ENCODE peak calls at places on chromosomes 2 and 18, in six cellular contexts. S is breast epithelium, C is IMR-90, B is GM23338, P is stomach, R is adrenal gland. V is an unnamed sample.
A peak's percentile ranks its signal among the peaks of the same experiment; 100 is the strongest.

GRCh38 chr2:152415811-152416210 is 80.8 kb downstream of the FMNL2 start:
- DNase-seq in S (no peak), C (no peak), B (no peak), P (no peak), R (no peak), V (no peak)

GRCh38 chr2:218896501-218897393 is 16.1 kb downstream of the WNT10A start:
- DNase-seq in S (no peak), C (peak; percentile 31), B (peak; percentile 71), P (peak; percentile 41), R (peak; percentile 51), V (peak; percentile 90)

GRCh38 chr2:230865766-230866703 is 1.3 kb downstream of the ITM2C start:
- DNase-seq in S (peak; percentile 32), C (no peak), B (peak; percentile 55), P (peak; percentile 54), R (no peak), V (peak; percentile 85)

GRCh38 chr18:79488311-79489047 is 92.7 kb downstream of the NFATC1 start:
- DNase-seq in S (no peak), C (no peak), B (no peak), P (no peak), R (no peak), V (peak; percentile 54)

GRCh38 chr18:48136051-48136543 is 205.6 kb upstream of the SMAD2 start:
- DNase-seq in S (no peak), C (no peak), B (peak; percentile 42), P (peak; percentile 61), R (no peak), V (peak; percentile 75)

GRCh38 chr2:149329470-149330126 is 789 bp upstream of the LYPD6 start:
- DNase-seq in S (peak; percentile 42), C (peak; percentile 7), B (peak; percentile 87), P (peak; percentile 53), R (no peak), V (no peak)

GRCh38 chr18:3579701-3580100 is 129.7 kb downstream of the TGIF1 start:
- DNase-seq in S (no peak), C (peak; percentile 97), B (no peak), P (no peak), R (no peak), V (no peak)

GRCh38 chr18:74826560-74826959 is 228.9 kb downstream of the ZNF407 start:
- DNase-seq in S (no peak), C (peak; percentile 43), B (no peak), P (no peak), R (no peak), V (no peak)

GRCh38 chr2:233422050-233422639 is 67.9 kb downstream of the DGKD start:
- DNase-seq in S (no peak), C (no peak), B (no peak), P (peak; percentile 93), R (no peak), V (peak; percentile 93)

GRCh38 chr18:36576339-36576738 is 252.5 kb downstream of the TPGS2 start:
- DNase-seq in S (no peak), C (no peak), B (no peak), P (no peak), R (no peak), V (no peak)

GRCh38 chr18:36568487-36568886 is 260.3 kb downstream of the TPGS2 start:
- DNase-seq in S (no peak), C (no peak), B (no peak), P (no peak), R (no peak), V (no peak)

GRCh38 chr18:36567800-36568199 is 261.0 kb downstream of the TPGS2 start:
- DNase-seq in S (no peak), C (no peak), B (peak; percentile 53), P (no peak), R (no peak), V (no peak)

DNA sequence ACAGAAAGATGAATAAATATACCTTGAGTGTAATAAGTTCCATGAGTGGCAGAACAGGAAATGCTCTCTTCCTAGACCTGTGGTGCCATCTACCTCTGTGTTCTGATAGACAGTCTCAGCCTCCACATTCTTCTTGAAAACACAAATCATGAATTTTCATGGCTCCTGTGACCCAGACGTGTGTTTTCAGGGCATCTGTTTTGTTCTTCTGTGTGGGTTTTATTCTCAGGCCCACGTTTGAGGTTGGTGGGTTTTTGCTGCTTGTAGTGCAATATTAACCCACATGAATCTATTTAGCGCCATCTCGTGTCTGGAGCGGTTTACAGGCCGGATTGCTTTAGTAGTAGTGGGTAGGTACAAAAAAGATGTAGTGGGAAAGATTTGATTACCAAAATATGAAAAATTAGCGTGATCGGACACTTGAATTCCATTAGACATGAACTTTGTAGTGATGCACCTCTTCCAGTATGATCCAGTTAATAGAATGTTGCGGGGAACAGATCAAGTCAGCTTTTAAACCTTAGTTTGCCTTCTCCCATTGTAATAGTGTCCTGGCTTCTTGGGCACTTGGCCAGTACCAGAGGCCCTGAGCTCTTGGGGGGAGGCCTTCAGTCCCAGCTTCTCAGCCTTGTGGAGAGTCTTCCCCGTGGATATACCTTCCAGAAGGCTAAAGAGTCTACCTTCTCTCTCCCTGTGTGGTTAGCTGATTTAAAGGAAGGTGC is 256.5 kb downstream of the TPGS2 start:
- DNase-seq in S (peak; percentile 54), C (peak; percentile 49), B (peak; percentile 72), P (no peak), R (peak; percentile 87), V (no peak)
- TF ChIP-seq CTCF in S (no peak), C (peak; percentile 53), B (peak; percentile 74), P (no peak), R (peak; percentile 56), V (peak; percentile 18)

DNA sequence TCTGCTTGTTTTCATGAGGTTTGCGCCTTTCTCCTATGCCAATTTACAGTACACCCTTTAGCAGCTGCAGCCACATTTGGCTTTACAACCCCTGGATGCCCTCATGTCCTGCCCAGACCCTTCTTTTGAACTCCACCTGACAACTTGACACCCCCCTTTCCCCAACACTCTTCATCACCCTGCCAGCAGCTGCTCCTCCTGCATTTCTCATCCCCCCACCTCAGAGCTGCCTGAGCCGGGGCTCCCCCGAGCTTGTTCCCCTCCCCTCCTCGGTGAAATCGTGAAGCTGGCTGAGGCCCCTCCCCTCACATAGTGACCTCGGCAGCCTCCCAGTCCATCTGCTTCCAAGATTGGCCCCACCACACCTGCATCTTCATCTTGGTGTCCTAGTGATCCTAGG is 40.5 kb downstream of the LRRFIP1 start:
- DNase-seq in S (no peak), C (no peak), B (no peak), P (no peak), R (peak; percentile 39), V (peak; percentile 54)
- H3K4me1 ChIP-seq in S (no peaks in the 10 kb centered on the region), C (peaks cover 25% of the 10 kb centered on the region), B (peaks cover 34% of the 10 kb centered on the region), P (peaks cover 38% of the 10 kb centered on the region), R (peaks cover 10% of the 10 kb centered on the region), V (peaks cover 41% of the 10 kb centered on the region)

GRCh38 chr2:16726147-16726546 is 60.5 kb upstream of the CYRIA start:
- DNase-seq in S (no peak), C (no peak), B (no peak), P (no peak), R (no peak), V (no peak)

GRCh38 chr2:16726577-16726976 is 60.9 kb upstream of the CYRIA start:
- DNase-seq in S (no peak), C (no peak), B (no peak), P (no peak), R (no peak), V (no peak)

GRCh38 chr2:16728742-16729141 is 63.1 kb upstream of the CYRIA start:
- DNase-seq in S (no peak), C (no peak), B (no peak), P (no peak), R (no peak), V (no peak)

GRCh38 chr2:16725549-16725948 is 59.9 kb upstream of the CYRIA start:
- DNase-seq in S (no peak), C (peak; percentile 1), B (no peak), P (no peak), R (no peak), V (no peak)

DNA sequence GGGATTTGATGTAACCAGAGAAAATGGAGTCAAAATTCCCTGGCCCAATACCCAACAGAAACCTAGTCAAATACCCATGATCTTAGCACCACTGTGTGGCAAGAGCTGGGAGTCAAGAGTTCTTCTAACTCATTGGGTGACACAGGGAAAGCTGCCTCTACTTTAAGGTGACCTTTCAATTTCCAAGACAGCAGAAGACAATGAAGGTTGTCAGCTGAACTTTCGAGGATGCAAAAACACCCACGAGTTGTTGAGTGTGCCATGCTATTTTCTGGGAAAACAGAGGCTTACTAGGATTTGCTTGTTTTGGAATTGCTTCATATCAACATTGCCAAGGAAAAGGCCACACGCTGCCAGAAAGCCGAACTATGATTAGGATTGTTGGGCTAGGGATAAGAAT is 61.6 kb upstream of the CYRIA start:
- DNase-seq in S (no peak), C (peak; percentile 23), B (no peak), P (peak; percentile 44), R (no peak), V (no peak)
- TF ChIP-seq CTCF in S (no peak), C (peak; percentile 33), B (peak; percentile 33), P (no peak), R (peak; percentile 22), V (no peak)

GRCh38 chr2:101197814-101198213 is 46.6 kb upstream of the TBC1D8 start:
- DNase-seq in S (no peak), C (no peak), B (no peak), P (no peak), R (no peak), V (no peak)

GRCh38 chr2:101196220-101196661 is 45.1 kb upstream of the TBC1D8 start:
- DNase-seq in S (no peak), C (no peak), B (no peak), P (no peak), R (no peak), V (no peak)

GRCh38 chr2:101199153-101199810 is 48.1 kb upstream of the TBC1D8 start:
- DNase-seq in S (no peak), C (peak; percentile 26), B (no peak), P (no peak), R (no peak), V (no peak)

GRCh38 chr2:101200714-101201113 is 49.5 kb upstream of the TBC1D8 start:
- DNase-seq in S (no peak), C (peak; percentile 31), B (no peak), P (no peak), R (no peak), V (no peak)

GRCh38 chr2:101197215-101197745 is 46.1 kb upstream of the TBC1D8 start:
- DNase-seq in S (no peak), C (no peak), B (peak; percentile 45), P (no peak), R (no peak), V (no peak)
- H3K4me1 ChIP-seq in S (no peaks in the 10 kb centered on the region), C (no peaks in the 10 kb centered on the region), B (no peaks in the 10 kb centered on the region), P (peaks cover 10% of the 10 kb centered on the region), R (no peaks in the 10 kb centered on the region), V (no peaks in the 10 kb centered on the region)